ENCODE peak calls at places on chromosome 18, in six cellular contexts. E is HTR-8/SVneo; L is H1; P is stimulated activated CD4-positive, alpha-beta T cell treated with anti-CD3 and anti-CD28 coated beads, TNF-alpha, amount 100 ng/mL, for 4 hours; Z is iris pigment epithelial cell; K is dorsolateral prefrontal cortex. T is an unnamed sample.

GRCh38 chr18:13258792-13259385 is 40.3 kb downstream of the LDLRAD4 start:
- DNase-seq in E (no peak), L (no peak), P (no peak), Z (no peak), K (no peak), T (no peak)

GRCh38 chr18:26436176-26437031 is 111.9 kb downstream of the KCTD1 start:
- DNase-seq in E (peak), L (no peak), P (no peak), Z (peak), K (no peak), T (no peak)

GRCh38 chr18:2656237-2657042 is 914 bp downstream of the SMCHD1 start:
- DNase-seq in E (no peak), L (no peak), P (peak), Z (peak), K (no peak), T (no peak)

GRCh38 chr18:31596081-31596872 is 4.6 kb downstream of the TTR start:
- DNase-seq in E (no peak), L (no peak), P (no peak), Z (peak), K (no peak), T (no peak)

GRCh38 chr18:56124186-56124585 is 514.2 kb downstream of the TXNL1 start:
- DNase-seq in E (no peak), L (no peak), P (no peak), Z (peak), K (no peak), T (no peak)

GRCh38 chr18:5995626-5996025 is 100.3 kb upstream of the TMEM200C start:
- DNase-seq in E (no peak), L (no peak), P (no peak), Z (no peak), K (no peak), T (no peak)

GRCh38 chr18:28189400-28190239 is 12.7 kb upstream of the CDH2 start:
- DNase-seq in E (peak), L (no peak), P (no peak), Z (peak), K (no peak), T (no peak)

GRCh38 chr18:67400502-67401117 is 115.9 kb downstream of the DSEL start:
- DNase-seq in E (no peak), L (no peak), P (no peak), Z (peak), K (no peak), T (no peak)

GRCh38 chr18:36349552-36349951 is 52.0 kb downstream of the FHOD3 start:
- DNase-seq in E (no peak), L (no peak), P (no peak), Z (no peak), K (no peak), T (no peak)

GRCh38 chr18:31230495-31230894 is 67.8 kb upstream of the DSC1 start:
- DNase-seq in E (no peak), L (no peak), P (no peak), Z (peak), K (no peak), T (no peak)

GRCh38 chr18:59305295-59305694 is 13.2 kb downstream of the CPLX4 start:
- DNase-seq in E (no peak), L (no peak), P (no peak), Z (no peak), K (no peak), T (no peak)

GRCh38 chr18:78241535-78242306 is 737.9 kb upstream of the SALL3 start:
- DNase-seq in E (no peak), L (no peak), P (no peak), Z (no peak), K (no peak), T (no peak)

GRCh38 chr18:3528251-3528650 is 78.3 kb downstream of the TGIF1 start:
- DNase-seq in E (no peak), L (no peak), P (no peak), Z (no peak), K (no peak), T (no peak)

GRCh38 chr18:45686892-45687611 is 36.9 kb upstream of the SLC14A1 start:
- DNase-seq in E (no peak), L (no peak), P (no peak), Z (no peak), K (no peak), T (peak)

T was measured in posterior cingulate gyrus.